ENCODE peak calls at places on chromosomes 3 and 15, in eight cellular contexts. One of them, this sample, is unnamed.

GRCh38 chr3:142022381-142022780 is 127.0 kb downstream of the TFDP2 start:
- DNase-seq in amygdala: no peak
- DNase-seq in T-helper 1 cell: no peak
- DNase-seq in H7: no peak
- DNase-seq in Ammon's horn: peak; percentile 47
- DNase-seq in progenitor cell of endocrine pancreas: no peak
- DNase-seq in G401: peak; percentile 13
- DNase-seq in iPS-NIHi11: no peak
- DNase-seq in this sample: no peak

GRCh38 chr3:123635717-123636116 is 50.9 kb upstream of the HACD2 start:
- DNase-seq in amygdala: no peak
- DNase-seq in T-helper 1 cell: no peak
- DNase-seq in H7: no peak
- DNase-seq in Ammon's horn: no peak
- DNase-seq in progenitor cell of endocrine pancreas: no peak
- DNase-seq in G401: no peak
- DNase-seq in iPS-NIHi11: no peak
- DNase-seq in this sample: no peak

GRCh38 chr3:21062724-21063436 is 688.1 kb downstream of the ZNF385D start:
- DNase-seq in amygdala: no peak
- DNase-seq in T-helper 1 cell: no peak
- DNase-seq in H7: no peak
- DNase-seq in Ammon's horn: no peak
- DNase-seq in progenitor cell of endocrine pancreas: no peak
- DNase-seq in G401: peak; percentile 6
- DNase-seq in iPS-NIHi11: no peak
- DNase-seq in this sample: peak; percentile 25

GRCh38 chr3:152825566-152825965 is 9.4 kb upstream of the P2RY1 start:
- DNase-seq in amygdala: no peak
- DNase-seq in T-helper 1 cell: no peak
- DNase-seq in H7: no peak
- DNase-seq in Ammon's horn: no peak
- DNase-seq in progenitor cell of endocrine pancreas: no peak
- DNase-seq in G401: no peak
- DNase-seq in iPS-NIHi11: no peak
- DNase-seq in this sample: no peak

GRCh38 chr3:27458929-27459328 is 25.3 kb downstream of the SLC4A7 start:
- DNase-seq in amygdala: no peak
- DNase-seq in T-helper 1 cell: no peak
- DNase-seq in H7: no peak
- DNase-seq in Ammon's horn: no peak
- DNase-seq in progenitor cell of endocrine pancreas: no peak
- DNase-seq in G401: no peak
- DNase-seq in iPS-NIHi11: no peak
- DNase-seq in this sample: no peak

GRCh38 chr3:162171970-162172369 is 675.4 kb downstream of the OTOL1 start:
- DNase-seq in amygdala: no peak
- DNase-seq in T-helper 1 cell: no peak
- DNase-seq in H7: no peak
- DNase-seq in Ammon's horn: no peak
- DNase-seq in progenitor cell of endocrine pancreas: no peak
- DNase-seq in G401: no peak
- DNase-seq in iPS-NIHi11: no peak
- DNase-seq in this sample: no peak

GRCh38 chr3:10469406-10470119 is 35.8 kb downstream of the ATP2B2 start:
- DNase-seq in amygdala: no peak
- DNase-seq in T-helper 1 cell: no peak
- DNase-seq in H7: no peak
- DNase-seq in Ammon's horn: no peak
- DNase-seq in progenitor cell of endocrine pancreas: no peak
- DNase-seq in G401: no peak
- DNase-seq in iPS-NIHi11: no peak
- DNase-seq in this sample: no peak

GRCh38 chr15:49473031-49473430 is 50.0 kb downstream of the FGF7 start:
- DNase-seq in amygdala: no peak
- DNase-seq in T-helper 1 cell: no peak
- DNase-seq in H7: no peak
- DNase-seq in Ammon's horn: no peak
- DNase-seq in progenitor cell of endocrine pancreas: no peak
- DNase-seq in G401: no peak
- DNase-seq in iPS-NIHi11: no peak
- DNase-seq in this sample: no peak

GRCh38 chr3:121724130-121724529 is 25.4 kb downstream of the GOLGB1 start:
- DNase-seq in amygdala: no peak
- DNase-seq in T-helper 1 cell: no peak
- DNase-seq in H7: no peak
- DNase-seq in Ammon's horn: peak; percentile 46
- DNase-seq in progenitor cell of endocrine pancreas: no peak
- DNase-seq in G401: no peak
- DNase-seq in iPS-NIHi11: no peak
- DNase-seq in this sample: no peak

GRCh38 chr3:86814918-86815655 is 175.9 kb downstream of the VGLL3 start:
- DNase-seq in amygdala: no peak
- DNase-seq in T-helper 1 cell: no peak
- DNase-seq in H7: peak; percentile 6
- DNase-seq in Ammon's horn: no peak
- DNase-seq in progenitor cell of endocrine pancreas: no peak
- DNase-seq in G401: no peak
- DNase-seq in iPS-NIHi11: peak; percentile 30
- DNase-seq in this sample: peak; percentile 37

GRCh38 chr15:47412802-47413201 is 304.5 kb upstream of the SEMA6D start:
- DNase-seq in amygdala: no peak
- DNase-seq in T-helper 1 cell: no peak
- DNase-seq in H7: no peak
- DNase-seq in Ammon's horn: no peak
- DNase-seq in progenitor cell of endocrine pancreas: no peak
- DNase-seq in G401: no peak
- DNase-seq in iPS-NIHi11: no peak
- DNase-seq in this sample: no peak

This sample was measured in GM04503.